ENCODE peak calls at places on chromosomes 2 and 18, in nine cellular contexts. E is cardiac muscle cell, W is mucosa of descending colon, N is right atrium auricular region, Q is IMR-90, J is sigmoid colon, Z is HepG2, O is body of pancreas, T is cardiac fibroblast. S is an unnamed sample.

GRCh38 chr18:2979027-2979570 is 33.8 kb downstream of the LPIN2 start:
- DNase-seq in E (no peak), W (no peak), N (no peak), Q (peak; percentile 88), J (no peak), Z (no peak), O (no peak), T (peak; percentile 92), S (peak; percentile 6)

GRCh38 chr2:232321156-232321816 is 57.3 kb upstream of the ALPP start:
- DNase-seq in E (no peak), W (no peak), N (no peak), Q (no peak), J (peak; percentile 37), Z (no peak), O (peak; percentile 10), T (no peak), S (no peak)

GRCh38 chr18:36831139-36831538 is 2.2 kb downstream of the KIAA1328 start:
- DNase-seq in E (no peak), W (no peak), N (no peak), Q (peak; percentile 63), J (no peak), Z (no peak), O (no peak), T (peak; percentile 82), S (peak; percentile 87)

GRCh38 chr2:56118474-56118873 is 65.3 kb upstream of the CCDC85A start:
- DNase-seq in E (no peak), W (no peak), N (no peak), Q (no peak), J (no peak), Z (no peak), O (no peak), T (no peak), S (no peak)

GRCh38 chr2:111966241-111966640 is 67.8 kb downstream of the MERTK start:
- DNase-seq in E (no peak), W (no peak), N (no peak), Q (no peak), J (no peak), Z (no peak), O (no peak), T (no peak), S (no peak)

GRCh38 chr18:6729247-6730091 is at the start of gene ARHGAP28:
- DNase-seq in E (peak; percentile 96), W (peak; percentile 86), N (peak; percentile 67), Q (peak; percentile 92), J (peak; percentile 89), Z (no peak), O (peak; percentile 83), T (peak; percentile 75), S (peak; percentile 34)

GRCh38 chr2:207046642-207047213 is 107.4 kb downstream of the CPO start:
- DNase-seq in E (no peak), W (no peak), N (no peak), Q (no peak), J (no peak), Z (no peak), O (no peak), T (peak; percentile 68), S (peak; percentile 39)

GRCh38 chr18:58785171-58785805 is 79.4 kb upstream of the ZNF532 start:
- DNase-seq in E (no peak), W (peak; percentile 58), N (no peak), Q (peak; percentile 88), J (no peak), Z (no peak), O (no peak), T (peak; percentile 92), S (peak; percentile 99)

GRCh38 chr18:45920367-45920766 is 46.8 kb downstream of the EPG5 start:
- DNase-seq in E (no peak), W (peak; percentile 73), N (peak; percentile 72), Q (peak; percentile 62), J (peak; percentile 88), Z (no peak), O (peak; percentile 84), T (peak; percentile 90), S (peak; percentile 85)

GRCh38 chr2:105788670-105789290 is 44.1 kb downstream of the NCK2 start:
- DNase-seq in E (no peak), W (no peak), N (no peak), Q (peak; percentile 53), J (no peak), Z (no peak), O (no peak), T (no peak), S (no peak)

GRCh38 chr2:105785095-105785847 is 40.6 kb downstream of the NCK2 start:
- DNase-seq in E (no peak), W (no peak), N (no peak), Q (no peak), J (no peak), Z (no peak), O (no peak), T (no peak), S (peak; percentile 30)

GRCh38 chr2:105786231-105787230 is 41.8 kb downstream of the NCK2 start:
- DNase-seq in E (no peak), W (no peak), N (no peak), Q (no peak), J (no peak), Z (no peak), O (no peak), T (no peak), S (no peak)

GRCh38 chr2:105789745-105790466 is 45.2 kb downstream of the NCK2 start:
- DNase-seq in E (no peak), W (no peak), N (no peak), Q (peak; percentile 74), J (no peak), Z (no peak), O (no peak), T (peak; percentile 59), S (peak; percentile 72)

GRCh38 chr2:105787376-105788318 is 42.9 kb downstream of the NCK2 start:
- DNase-seq in E (peak; percentile 34), W (no peak), N (no peak), Q (no peak), J (no peak), Z (no peak), O (no peak), T (no peak), S (no peak)
- TF ChIP-seq CTCF in E (no peak), W (no peak), N (peak; percentile 31), Q (peak; percentile 11), J (no peak), Z (no peak), O (peak; percentile 36), T (no peak), S (no peak)

DNA sequence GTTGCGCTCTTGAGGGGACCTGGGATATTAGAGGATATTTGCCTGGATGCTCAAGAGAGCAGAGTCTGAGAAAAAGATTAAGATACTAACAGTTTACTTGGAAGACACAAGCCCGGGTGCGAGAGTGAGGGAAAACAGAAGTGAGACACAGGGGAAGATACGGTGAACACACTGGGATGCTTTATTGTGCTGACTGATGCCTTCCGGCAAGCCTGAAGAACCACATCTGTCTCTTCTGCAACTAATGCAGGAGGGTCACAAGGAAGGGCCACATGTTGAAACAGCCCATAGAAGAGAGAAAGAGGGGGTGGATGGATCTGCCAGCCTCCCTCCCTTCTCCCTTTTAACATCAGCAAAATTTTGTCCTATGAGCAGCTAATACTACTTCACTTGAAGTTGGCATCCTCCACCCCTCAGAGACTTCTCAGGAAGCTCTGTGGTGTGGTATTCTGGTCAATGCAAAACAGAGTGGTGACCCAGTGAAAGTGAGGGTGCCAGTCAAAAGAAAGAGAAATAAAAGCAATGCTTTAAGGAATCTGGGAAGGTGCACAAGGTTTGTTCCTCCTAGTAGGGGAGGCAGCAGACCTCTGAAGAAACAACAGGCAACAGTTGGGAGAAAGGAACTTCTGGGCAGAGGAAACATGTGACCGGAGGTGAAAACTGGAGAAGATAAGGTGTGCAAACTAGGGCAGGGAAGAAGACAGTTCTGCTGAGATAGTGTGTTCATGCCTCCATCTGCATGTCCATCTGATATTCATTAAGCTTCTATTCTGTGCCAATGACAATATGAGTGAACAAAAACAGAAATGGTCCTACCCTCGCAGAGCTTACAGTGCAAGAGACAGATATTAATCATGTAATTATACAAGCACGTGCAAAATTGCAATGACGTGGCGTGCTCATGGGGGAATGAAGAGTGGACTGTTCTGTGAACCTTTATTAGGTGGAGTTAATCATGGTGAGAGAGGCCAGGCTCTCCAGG is 107.1 kb downstream of the LYPD6B start:
- DNase-seq in E (no peak), W (no peak), N (no peak), Q (no peak), J (no peak), Z (no peak), O (no peak), T (no peak), S (no peak)
- H3K4me3 ChIP-seq in E (no peak overlapping the region), W (no peak overlapping the region), N (no peak overlapping the region), Q (no peak overlapping the region), J (no peak overlapping the region), Z (no peak overlapping the region), O (no peak overlapping the region), T (no peak overlapping the region), S (no peak overlapping the region)

DNA sequence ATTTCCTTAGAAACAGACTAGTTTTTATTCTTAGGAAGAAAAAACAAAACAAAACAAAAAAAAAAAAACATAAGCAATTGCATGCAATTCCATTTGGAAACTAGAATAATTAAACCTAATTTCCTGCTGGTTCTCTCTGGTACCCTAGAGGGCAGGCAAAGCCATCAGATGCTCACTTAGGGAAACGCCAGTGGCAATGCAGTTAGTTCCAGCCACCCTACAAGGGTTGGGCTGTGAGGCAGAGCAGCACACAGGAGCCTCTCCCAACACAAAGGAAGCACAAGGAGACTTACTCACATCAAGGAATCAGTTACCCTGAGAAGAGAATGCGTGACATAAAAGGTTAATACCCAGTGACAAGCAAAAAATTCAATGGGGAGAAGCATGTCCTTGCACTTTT is 28.8 kb downstream of the CCDC93 start:
- DNase-seq in E (no peak), W (no peak), N (no peak), Q (no peak), J (no peak), Z (no peak), O (no peak), T (no peak), S (no peak)
- TF ChIP-seq CTCF in E (no peak), W (no peak), N (no peak), Q (no peak), J (no peak), Z (no peak), O (no peak), T (peak; percentile 7), S (no peak)

GRCh38 chr18:12312936-12313335 is 4.9 kb downstream of the TUBB6 start:
- DNase-seq in E (no peak), W (no peak), N (no peak), Q (peak; percentile 30), J (no peak), Z (no peak), O (no peak), T (no peak), S (no peak)
- H3K4me3 ChIP-seq in E (no peak overlapping the region), W (no peak overlapping the region), N (no peak overlapping the region), Q (no peak overlapping the region), J (no peak overlapping the region), Z (no peak overlapping the region), O (no peak overlapping the region), T (no peak overlapping the region), S (no peak overlapping the region)

S was measured in bronchial epithelial cell.